ENCODE peak calls at places on chromosomes 11 and 22, in four cellular contexts. One of them, this sample, is unnamed.

GRCh38 chr22:45207981-45208664 is 32.6 kb downstream of the KIAA0930 start:
- DNase-seq in HepG2: no peak
- DNase-seq in K562: no peak
- DNase-seq in A549: no peak
- DNase-seq in this sample: no peak

GRCh38 chr22:44661070-44661469 is 40.9 kb upstream of the PRR5 start:
- DNase-seq in A549: no peak
- DNase-seq in HepG2: no peak
- DNase-seq in K562: no peak
- DNase-seq in this sample: peak

GRCh38 chr22:23064381-23065068 is 5.8 kb upstream of the GNAZ start:
- DNase-seq in K562: no peak
- DNase-seq in HepG2: no peak
- DNase-seq in A549: no peak
- DNase-seq in this sample: peak

GRCh38 chr11:90113541-90113940 is 20.9 kb upstream of the NAALAD2 start:
- DNase-seq in A549: no peak
- DNase-seq in HepG2: no peak
- DNase-seq in K562: no peak
- DNase-seq in this sample: no peak

GRCh38 chr22:19965771-19966709 is 24.4 kb upstream of the TXNRD2 start:
- DNase-seq in K562: peak
- DNase-seq in HepG2: no peak
- DNase-seq in A549: no peak
- DNase-seq in this sample: peak

GRCh38 chr11:6655790-6656580 is at the start of gene DCHS1:
- DNase-seq in K562: peak
- DNase-seq in HepG2: no peak
- DNase-seq in A549: no peak
- DNase-seq in this sample: peak

GRCh38 chr22:28826921-28827320 is 26.6 kb upstream of the XBP1 start:
- DNase-seq in HepG2: no peak
- DNase-seq in A549: no peak
- DNase-seq in K562: no peak
- DNase-seq in this sample: no peak

GRCh38 chr11:13984616-13985474 is 22.3 kb downstream of the SPON1 start:
- DNase-seq in K562: no peak
- DNase-seq in A549: no peak
- DNase-seq in HepG2: no peak
- DNase-seq in this sample: no peak

GRCh38 chr11:79241842-79242241 is 199.0 kb downstream of the TENM4 start:
- DNase-seq in K562: no peak
- DNase-seq in HepG2: no peak
- DNase-seq in A549: no peak
- DNase-seq in this sample: no peak

GRCh38 chr22:32144875-32145274 is 14.2 kb downstream of the C22orf42 start:
- DNase-seq in K562: no peak
- DNase-seq in HepG2: no peak
- DNase-seq in A549: no peak
- DNase-seq in this sample: no peak

GRCh38 chr22:44711701-44712100 is 9.7 kb downstream of the PRR5 start:
- DNase-seq in K562: no peak
- DNase-seq in A549: no peak
- DNase-seq in HepG2: no peak
- DNase-seq in this sample: no peak

GRCh38 chr11:4050137-4050536 is 44.5 kb upstream of the RRM1 start:
- DNase-seq in A549: no peak
- DNase-seq in HepG2: no peak
- DNase-seq in K562: no peak
- DNase-seq in this sample: no peak

GRCh38 chr22:17477401-17477833 is 85.9 kb upstream of the SLC25A18 start:
- DNase-seq in K562: no peak
- DNase-seq in A549: no peak
- DNase-seq in HepG2: no peak
- DNase-seq in this sample: no peak

GRCh38 chr22:26648761-26649363 is 8.5 kb upstream of the MIAT start:
- DNase-seq in HepG2: no peak
- DNase-seq in K562: no peak
- DNase-seq in A549: no peak
- DNase-seq in this sample: no peak

GRCh38 chr11:65791719-65792213 is 4.9 kb downstream of the OVOL1 start:
- DNase-seq in K562: no peak
- DNase-seq in A549: no peak
- DNase-seq in HepG2: no peak
- DNase-seq in this sample: no peak

GRCh38 chr11:57269580-57270021 is 32.6 kb upstream of the APLNR start:
- DNase-seq in A549: no peak
- DNase-seq in K562: no peak
- DNase-seq in HepG2: no peak
- DNase-seq in this sample: no peak

GRCh38 chr22:32905400-32905799 is 103.9 kb downstream of the TIMP3 start:
- DNase-seq in K562: no peak
- DNase-seq in HepG2: no peak
- DNase-seq in A549: no peak
- DNase-seq in this sample: no peak

GRCh38 chr11:12110714-12111481 is 508 bp downstream of the MICAL2 start:
- DNase-seq in HepG2: no peak
- DNase-seq in K562: no peak
- DNase-seq in A549: no peak
- DNase-seq in this sample: peak

GRCh38 chr11:131684111-131685060 is 314.0 kb downstream of the NTM start:
- DNase-seq in HepG2: no peak
- DNase-seq in K562: no peak
- DNase-seq in A549: no peak
- DNase-seq in this sample: no peak

GRCh38 chr11:107457205-107457557 is 444 bp downstream of the CWF19L2 start:
- DNase-seq in HepG2: no peak
- DNase-seq in A549: peak
- DNase-seq in K562: no peak
- DNase-seq in this sample: no peak

GRCh38 chr22:30541979-30542810 is 4.3 kb downstream of the SEC14L6 start:
- DNase-seq in A549: no peak
- DNase-seq in K562: peak
- DNase-seq in HepG2: no peak
- DNase-seq in this sample: peak

GRCh38 chr22:44405661-44406060 is 92.4 kb downstream of the RTL6 start:
- DNase-seq in HepG2: no peak
- DNase-seq in K562: no peak
- DNase-seq in A549: no peak
- DNase-seq in this sample: no peak

GRCh38 chr22:31569126-31569525 is 72.8 kb downstream of the SFI1 start:
- DNase-seq in K562: no peak
- DNase-seq in A549: no peak
- DNase-seq in HepG2: no peak
- DNase-seq in this sample: no peak

GRCh38 chr11:2268911-2269600 is 1.3 kb downstream of the ASCL2 start:
- DNase-seq in K562: peak
- DNase-seq in HepG2: peak
- DNase-seq in A549: no peak
- DNase-seq in this sample: peak

DNA sequence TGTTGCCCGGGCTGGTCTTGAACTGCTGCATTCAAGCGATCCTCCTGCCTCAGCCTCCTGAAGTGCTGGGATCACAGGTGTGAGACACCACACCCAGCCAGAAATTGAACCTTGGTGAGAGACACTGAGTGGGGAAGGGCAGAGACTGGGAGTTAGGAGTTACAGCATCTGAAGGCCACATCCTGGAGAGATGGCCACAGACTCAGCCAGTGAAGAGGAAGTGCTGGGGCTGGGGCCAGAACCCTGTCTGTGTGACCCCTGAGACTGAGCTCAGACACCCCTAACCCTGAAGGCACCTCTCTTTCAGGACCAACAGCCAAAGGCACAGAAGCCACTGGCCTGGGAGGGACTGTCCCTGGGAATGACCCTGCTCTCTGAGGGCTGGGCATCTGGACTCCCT is 33.8 kb downstream of the TXN2 start:
- DNase-seq in HepG2: no peak
- DNase-seq in A549: no peak
- DNase-seq in K562: no peak
- DNase-seq in this sample: no peak
- TF ChIP-seq NR3C1 in HepG2: no peak
- TF ChIP-seq NR3C1 in A549: no peak
- TF ChIP-seq NR3C1 in K562: no peak
- TF ChIP-seq NR3C1 in this sample: no peak

DNA sequence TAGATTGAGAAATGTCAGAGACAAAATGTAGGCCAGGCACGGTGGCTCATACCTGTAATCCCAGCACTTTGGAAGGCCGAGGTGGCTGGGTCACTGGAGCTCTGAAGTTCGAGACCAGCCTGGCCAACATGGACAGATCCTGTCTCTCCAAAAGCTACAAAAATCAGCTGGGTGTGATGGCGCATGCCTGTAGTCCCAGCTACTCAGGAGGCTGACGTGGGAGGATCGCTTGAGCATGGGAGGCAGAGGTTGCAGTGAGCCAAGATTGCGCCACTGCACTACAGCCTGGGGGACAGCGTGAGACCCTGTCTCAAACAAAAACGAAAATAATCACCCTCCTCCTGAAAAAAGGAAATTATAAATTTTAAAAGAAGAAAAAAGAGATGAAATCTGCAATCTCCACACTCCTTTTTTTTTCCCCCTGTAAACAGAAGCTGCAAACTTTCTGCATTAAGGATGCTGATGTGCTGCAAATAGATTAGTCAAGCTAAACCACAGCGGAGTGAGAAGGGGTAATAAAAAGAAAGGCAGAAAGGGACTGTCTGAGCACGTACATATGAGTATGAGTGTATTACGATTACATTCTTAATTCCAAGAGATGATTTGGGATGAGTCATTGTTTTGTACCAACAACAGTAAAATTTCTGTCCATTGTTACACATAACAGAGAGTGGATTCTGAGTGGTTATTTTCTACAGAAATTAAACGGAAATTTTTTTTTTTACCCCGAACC is 87.3 kb downstream of the SIK3 start:
- DNase-seq in HepG2: no peak
- DNase-seq in A549: peak
- DNase-seq in K562: no peak
- DNase-seq in this sample: no peak
- TF ChIP-seq NR3C1 in HepG2: no peak
- TF ChIP-seq NR3C1 in A549: no peak
- TF ChIP-seq NR3C1 in K562: no peak
- TF ChIP-seq NR3C1 in this sample: no peak

DNA sequence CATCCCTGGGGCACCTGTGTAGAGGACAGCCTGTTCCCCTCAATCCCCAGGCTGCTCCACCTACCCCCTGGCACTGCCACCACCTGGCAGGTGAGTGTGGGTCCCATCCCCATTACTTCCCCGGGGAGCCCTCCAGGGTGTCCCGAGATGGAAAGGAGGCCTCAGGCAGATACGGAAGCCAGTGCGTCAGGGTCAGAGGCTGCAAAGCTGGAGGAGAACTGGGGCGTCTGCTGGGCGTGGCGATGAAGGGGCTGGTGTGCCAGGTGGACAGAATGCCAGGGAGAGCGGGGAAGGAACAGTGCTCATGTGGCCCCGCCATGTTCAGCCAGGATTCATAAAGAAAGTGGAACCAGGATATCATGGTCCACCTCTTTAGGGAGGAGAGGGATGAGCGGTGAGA is 7.8 kb downstream of the YPEL1 start:
- DNase-seq in HepG2: no peak
- DNase-seq in K562: peak
- DNase-seq in A549: no peak
- DNase-seq in this sample: no peak
- TF ChIP-seq NR3C1 in HepG2: no peak
- TF ChIP-seq NR3C1 in K562: no peak
- TF ChIP-seq NR3C1 in A549: no peak
- TF ChIP-seq NR3C1 in this sample: no peak

GRCh38 chr11:35040221-35040942 is 98.6 kb upstream of the CD44 start:
- DNase-seq in K562: no peak
- DNase-seq in HepG2: no peak
- DNase-seq in A549: peak
- DNase-seq in this sample: no peak

GRCh38 chr11:35036642-35037041 is 102.3 kb upstream of the CD44 start:
- DNase-seq in HepG2: no peak
- DNase-seq in K562: no peak
- DNase-seq in A549: no peak
- DNase-seq in this sample: no peak

GRCh38 chr11:35041070-35041554 is 97.9 kb upstream of the CD44 start:
- DNase-seq in HepG2: no peak
- DNase-seq in K562: no peak
- DNase-seq in A549: no peak
- DNase-seq in this sample: no peak

GRCh38 chr11:35038211-35038930 is 100.6 kb upstream of the CD44 start:
- DNase-seq in A549: no peak
- DNase-seq in K562: no peak
- DNase-seq in HepG2: no peak
- DNase-seq in this sample: no peak

DNA sequence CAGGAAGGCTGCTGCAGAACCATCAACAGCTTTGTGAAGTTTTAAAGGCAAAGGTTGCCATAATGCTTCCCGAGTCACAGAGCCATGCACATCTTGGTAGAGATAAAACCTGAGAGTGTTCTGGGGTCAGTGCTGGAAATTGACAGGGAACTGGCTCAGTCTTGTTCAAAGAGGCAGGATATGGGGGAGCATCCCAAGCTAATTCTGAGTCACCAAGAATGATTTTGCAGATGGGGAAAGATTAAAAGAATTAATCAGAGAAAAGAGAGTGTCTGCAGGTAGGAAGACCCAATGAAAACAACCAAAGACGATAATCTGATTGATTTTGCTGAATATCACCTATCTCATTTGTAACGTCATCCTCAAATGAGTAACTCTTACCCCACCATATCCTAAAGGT is 99.9 kb upstream of the CD44 start:
- DNase-seq in A549: no peak
- DNase-seq in K562: no peak
- DNase-seq in HepG2: no peak
- DNase-seq in this sample: no peak
- TF ChIP-seq NR3C1 in A549: no peak
- TF ChIP-seq NR3C1 in K562: no peak
- TF ChIP-seq NR3C1 in HepG2: no peak
- TF ChIP-seq NR3C1 in this sample: no peak

DNA sequence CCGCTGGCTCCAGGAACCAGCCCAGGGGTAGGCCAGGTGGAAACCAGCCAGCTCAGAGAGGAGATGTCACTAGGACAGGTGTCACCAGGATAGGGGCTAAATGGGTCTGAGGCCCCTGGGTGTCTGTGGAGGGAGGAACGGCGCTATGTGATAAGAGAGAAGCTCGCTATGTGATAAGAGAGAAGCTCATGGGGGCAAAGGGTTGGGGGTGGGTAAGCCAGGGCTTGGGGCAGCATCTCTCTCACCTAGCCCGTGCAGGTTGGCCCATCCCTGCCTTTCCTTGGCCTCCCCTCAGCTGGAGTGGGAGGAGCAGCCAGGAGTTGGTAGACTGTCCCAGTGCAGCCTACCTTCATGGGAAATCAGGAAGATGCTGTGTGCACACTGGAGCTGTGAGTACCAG is 26.5 kb upstream of the SUSD2 start:
- DNase-seq in A549: no peak
- DNase-seq in K562: no peak
- DNase-seq in HepG2: no peak
- DNase-seq in this sample: no peak
- TF ChIP-seq NR3C1 in A549: no peak
- TF ChIP-seq NR3C1 in K562: no peak
- TF ChIP-seq NR3C1 in HepG2: no peak
- TF ChIP-seq NR3C1 in this sample: no peak

This sample was measured in WTC11.